ENCODE peak calls at places on chromosome 13, in seven cellular contexts. Z is psoas muscle, A is ovary, H is foreskin keratinocyte, S is stomach, F is PC-9, N is kidney. M is an unnamed sample. For H3K4me1, the result is how much of the 10 kb centered on the place peaks cover.

GRCh38 chr13:35723061-35723461 is 246.6 kb upstream of the MAB21L1 start:
- DNase-seq in Z (no peak), A (peak), H (no peak), S (no peak), F (no peak), N (no peak), M (no peak)

GRCh38 chr13:21075303-21076264 is 14.2 kb upstream of the LATS2 start:
- DNase-seq in Z (peak), A (peak), H (no peak), S (peak), F (no peak), N (no peak), M (no peak)

GRCh38 chr13:51518847-51519246 is 65.4 kb upstream of the WDFY2 start:
- DNase-seq in Z (no peak), A (no peak), H (no peak), S (no peak), F (no peak), N (no peak), M (no peak)

GRCh38 chr13:35693142-35693784 is 216.8 kb upstream of the MAB21L1 start:
- DNase-seq in Z (no peak), A (no peak), H (no peak), S (no peak), F (no peak), N (no peak), M (no peak)

GRCh38 chr13:23934481-23934880 is 37.2 kb upstream of the C1QTNF9B start:
- DNase-seq in Z (no peak), A (no peak), H (no peak), S (no peak), F (no peak), N (no peak), M (no peak)

GRCh38 chr13:111917901-111918300 is 149.0 kb upstream of the SOX1 start:
- DNase-seq in Z (no peak), A (no peak), H (no peak), S (no peak), F (no peak), N (no peak), M (no peak)

GRCh38 chr13:107838592-107839161 is 376.7 kb downstream of the LIG4 start:
- DNase-seq in Z (no peak), A (no peak), H (no peak), S (no peak), F (no peak), N (no peak), M (no peak)

GRCh38 chr13:112522578-112522977 is 65.4 kb downstream of the TUBGCP3 start:
- DNase-seq in Z (no peak), A (no peak), H (no peak), S (no peak), F (no peak), N (no peak), M (no peak)

GRCh38 chr13:93368705-93369104 is 142.1 kb downstream of the GPC6 start:
- DNase-seq in Z (no peak), A (no peak), H (no peak), S (no peak), F (no peak), N (no peak), M (no peak)

GRCh38 chr13:75544681-75545333 is 4.8 kb upstream of the UCHL3 start:
- DNase-seq in Z (no peak), A (no peak), H (no peak), S (no peak), F (no peak), N (peak), M (no peak)

GRCh38 chr13:106100261-106100919 is 435.1 kb downstream of the EFNB2 start:
- DNase-seq in Z (no peak), A (no peak), H (no peak), S (peak), F (peak), N (no peak), M (no peak)

GRCh38 chr13:83907196-83907989 is 25.1 kb upstream of the SLITRK1 start:
- DNase-seq in Z (no peak), A (no peak), H (no peak), S (no peak), F (no peak), N (peak), M (no peak)

GRCh38 chr13:35468195-35468594 is 8.3 kb downstream of the MAB21L1 start:
- DNase-seq in Z (no peak), A (no peak), H (no peak), S (no peak), F (no peak), N (no peak), M (no peak)

GRCh38 chr13:101416181-101417042 is at the start of gene NALCN:
- DNase-seq in Z (peak), A (no peak), H (no peak), S (no peak), F (peak), N (peak), M (no peak)

GRCh38 chr13:40597735-40598365 is 68.6 kb downstream of the FOXO1 start:
- DNase-seq in Z (no peak), A (no peak), H (no peak), S (peak), F (peak), N (no peak), M (no peak)

GRCh38 chr13:39815345-39816111 is 160.1 kb downstream of the COG6 start:
- DNase-seq in Z (no peak), A (peak), H (no peak), S (no peak), F (no peak), N (no peak), M (no peak)

GRCh38 chr13:99434258-99434788 is 66.9 kb upstream of the TM9SF2 start:
- DNase-seq in Z (no peak), A (no peak), H (no peak), S (peak), F (no peak), N (no peak), M (no peak)

GRCh38 chr13:67438465-67438864 is 208.3 kb upstream of the PCDH9 start:
- DNase-seq in Z (no peak), A (no peak), H (no peak), S (no peak), F (no peak), N (no peak), M (no peak)

GRCh38 chr13:90205081-90205480 is 1142.4 kb upstream of the MIR17HG start:
- DNase-seq in Z (no peak), A (no peak), H (peak), S (no peak), F (no peak), N (no peak), M (no peak)

GRCh38 chr13:75867718-75868117 is 231.6 kb downstream of the LMO7 start:
- DNase-seq in Z (no peak), A (no peak), H (no peak), S (no peak), F (no peak), N (no peak), M (no peak)

GRCh38 chr13:109788372-109789195 is 2.2 kb upstream of the IRS2 start:
- DNase-seq in Z (no peak), A (no peak), H (no peak), S (no peak), F (no peak), N (no peak), M (no peak)

GRCh38 chr13:20703785-20704458 is 423 bp downstream of the IL17D start:
- DNase-seq in Z (peak), A (peak), H (peak), S (peak), F (peak), N (peak), M (no peak)

GRCh38 chr13:95624020-95624419 is 20.5 kb downstream of the DZIP1 start:
- DNase-seq in Z (no peak), A (peak), H (no peak), S (no peak), F (peak), N (no peak), M (no peak)

GRCh38 chr13:94813920-94814500 is 101.7 kb upstream of the SOX21 start:
- DNase-seq in Z (no peak), A (no peak), H (no peak), S (no peak), F (no peak), N (no peak), M (no peak)

GRCh38 chr13:82206241-82206640 is 1676.0 kb downstream of the SLITRK1 start:
- DNase-seq in Z (no peak), A (no peak), H (no peak), S (no peak), F (no peak), N (no peak), M (no peak)

GRCh38 chr13:93646247-93646646 is 419.6 kb downstream of the GPC6 start:
- DNase-seq in Z (no peak), A (no peak), H (no peak), S (no peak), F (no peak), N (no peak), M (no peak)

GRCh38 chr13:107512551-107512950 is 702.8 kb downstream of the LIG4 start:
- DNase-seq in Z (no peak), A (no peak), H (no peak), S (no peak), F (no peak), N (no peak), M (no peak)

GRCh38 chr13:67232384-67232783 is 2.2 kb upstream of the PCDH9 start:
- DNase-seq in Z (no peak), A (no peak), H (no peak), S (no peak), F (no peak), N (no peak), M (no peak)

GRCh38 chr13:94537740-94538630 is 58.0 kb downstream of the TGDS start:
- DNase-seq in Z (no peak), A (no peak), H (peak), S (no peak), F (peak), N (no peak), M (no peak)

GRCh38 chr13:114089751-114090400 is 42.5 kb downstream of the RASA3 start:
- DNase-seq in Z (peak), A (peak), H (no peak), S (no peak), F (no peak), N (peak), M (no peak)

GRCh38 chr13:70964124-70964523 is 855.9 kb upstream of the KLHL1 start:
- DNase-seq in Z (no peak), A (no peak), H (no peak), S (no peak), F (no peak), N (no peak), M (no peak)

GRCh38 chr13:107534548-107534947 is 680.8 kb downstream of the LIG4 start:
- DNase-seq in Z (no peak), A (no peak), H (no peak), S (no peak), F (no peak), N (no peak), M (no peak)

DNA sequence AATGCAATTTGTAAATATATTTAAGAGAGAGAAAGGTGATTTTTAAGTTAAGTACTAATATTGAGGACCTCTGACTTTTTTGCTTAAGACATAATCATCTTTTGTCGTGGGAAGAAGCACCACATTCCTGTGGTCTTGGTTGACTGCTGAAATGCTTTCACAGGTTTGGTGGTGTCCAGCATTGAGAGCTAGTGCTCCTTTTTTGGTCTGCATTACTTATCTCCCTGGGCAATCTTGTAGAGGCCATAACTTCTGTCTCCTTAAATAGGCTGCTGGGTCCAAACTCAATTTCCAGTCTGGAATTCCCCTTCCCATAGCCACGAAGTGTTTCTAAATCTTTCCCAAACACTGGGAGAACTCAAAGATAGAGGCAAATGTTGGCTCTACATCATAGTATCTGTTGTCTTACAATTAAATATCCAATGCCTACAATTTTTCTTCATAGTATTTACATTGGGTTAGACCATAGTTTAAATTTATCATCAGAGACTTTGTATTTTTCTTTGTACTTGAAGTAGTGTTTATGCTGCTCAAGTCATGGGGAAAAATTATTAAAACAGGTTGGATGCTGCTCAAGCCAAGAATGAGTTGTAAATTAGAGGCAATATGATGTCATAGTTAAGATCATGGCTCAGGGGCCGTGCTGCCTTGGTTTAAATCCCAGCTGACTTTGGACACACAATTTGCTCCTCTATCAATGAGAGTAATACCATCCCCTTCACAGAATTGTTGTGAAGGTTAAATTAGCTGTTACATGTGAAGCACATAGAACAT is 105.6 kb downstream of the POSTN start:
- DNase-seq in Z (no peak), A (no peak), H (no peak), S (no peak), F (no peak), N (no peak), M (no peak)
- H3K4me1 ChIP-seq in Z (under half), A (under half), H (under half), S (under half), F (under half), N (under half), M (under half)

GRCh38 chr13:26197298-26197697 is 24.8 kb downstream of the RNF6 start:
- DNase-seq in Z (no peak), A (no peak), H (no peak), S (no peak), F (no peak), N (no peak), M (no peak)
- TF ChIP-seq CTCF in Z (no peak), A (no peak), H (no peak), S (no peak), F (no peak), N (no peak), M (no peak)

DNA sequence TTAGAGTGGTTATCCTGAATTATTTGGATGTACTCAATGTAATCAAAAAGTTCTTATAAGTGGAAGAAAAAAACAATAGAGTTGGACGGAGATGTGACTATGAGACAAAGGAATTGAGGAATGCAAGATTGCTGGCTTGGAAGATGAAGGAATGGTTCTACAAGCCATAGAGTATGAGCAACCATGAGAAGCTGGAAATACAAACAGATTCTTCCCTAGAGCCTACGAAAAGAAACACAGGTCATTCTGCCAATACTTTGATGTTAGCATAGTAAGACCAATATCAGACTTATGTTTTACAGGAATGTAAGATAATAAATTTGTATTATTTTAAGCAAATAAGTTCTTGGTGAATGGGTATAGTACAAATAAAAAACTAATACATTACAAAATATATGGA is 249.2 kb downstream of the DIAPH3 start:
- DNase-seq in Z (no peak), A (no peak), H (no peak), S (no peak), F (no peak), N (no peak), M (no peak)
- H3K27ac ChIP-seq in Z (no peak), A (no peak), H (no peak), S (no peak), F (no peak), N (no peak), M (no peak)

GRCh38 chr13:44765076-44765475 is 188.9 kb upstream of the TSC22D1 start:
- DNase-seq in Z (no peak), A (no peak), H (no peak), S (no peak), F (no peak), N (no peak), M (no peak)

GRCh38 chr13:44760434-44760833 is 184.3 kb upstream of the TSC22D1 start:
- DNase-seq in Z (no peak), A (no peak), H (no peak), S (no peak), F (no peak), N (no peak), M (peak)

GRCh38 chr13:44763604-44764311 is 187.6 kb upstream of the TSC22D1 start:
- DNase-seq in Z (peak), A (no peak), H (no peak), S (peak), F (no peak), N (peak), M (no peak)

GRCh38 chr13:44764334-44764733 is 188.2 kb upstream of the TSC22D1 start:
- DNase-seq in Z (no peak), A (no peak), H (no peak), S (peak), F (no peak), N (no peak), M (no peak)

GRCh38 chr13:44762946-44763345 is 186.8 kb upstream of the TSC22D1 start:
- DNase-seq in Z (no peak), A (no peak), H (no peak), S (no peak), F (no peak), N (no peak), M (no peak)
- H3K4me1 ChIP-seq in Z (under half), A (under half), H (under half), S (under half), F (under half), N (under half), M (under half)

GRCh38 chr13:41847216-41847615 is 113.7 kb downstream of the VWA8 start:
- DNase-seq in Z (no peak), A (no peak), H (no peak), S (no peak), F (no peak), N (no peak), M (no peak)

GRCh38 chr13:41848435-41849255 is 112.3 kb downstream of the VWA8 start:
- DNase-seq in Z (no peak), A (no peak), H (no peak), S (no peak), F (no peak), N (no peak), M (no peak)
- TF ChIP-seq CTCF in Z (no peak), A (no peak), H (peak), S (no peak), F (no peak), N (no peak), M (no peak)

DNA sequence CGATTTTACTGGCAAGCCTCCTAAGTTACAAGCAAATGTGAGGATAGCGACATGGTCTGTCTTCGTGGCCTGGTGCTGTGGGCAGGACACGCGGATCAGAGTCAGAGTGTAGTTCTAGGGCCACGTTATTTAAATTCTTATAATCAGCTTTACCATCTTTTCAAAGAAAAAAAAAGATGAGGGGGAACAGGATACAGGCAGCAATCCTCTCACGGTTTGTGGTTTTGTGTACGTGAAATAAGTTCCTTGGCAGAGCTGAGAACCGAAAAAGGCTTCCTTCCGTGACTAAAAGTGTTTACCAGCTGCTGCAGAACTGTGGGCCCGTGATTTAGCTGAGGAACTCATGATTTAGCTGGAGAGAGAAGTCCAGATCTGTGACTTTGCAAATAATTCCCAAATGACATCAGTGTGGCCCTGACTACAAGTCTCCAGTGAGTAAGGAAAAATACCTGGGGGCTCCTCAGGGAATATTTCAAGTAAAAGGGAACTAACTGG is 27.2 kb downstream of the RCBTB2 start:
- DNase-seq in Z (no peak), A (no peak), H (no peak), S (no peak), F (no peak), N (no peak), M (peak)
- H3K27ac ChIP-seq in Z (peak), A (no peak), H (peak), S (peak), F (no peak), N (peak), M (peak)